ENCODE peak calls at places on chromosomes 2 and 18, in eight cellular contexts. Q is fibroblast of mammary gland, X is Calu3, D is body of pancreas, P is fibroblast of pulmonary artery, I is endothelial cell, K is MM.1S, H is AG04450. U is an unnamed sample.

GRCh38 chr2:129193961-129194360 is 785.5 kb upstream of the RAB6C start:
- DNase-seq in X (no peak), Q (no peak), I (peak), H (no peak), K (no peak), D (no peak), P (no peak), U (no peak)

GRCh38 chr18:75210274-75211001 is at the start of gene TSHZ1:
- DNase-seq in Q (peak), P (peak), X (peak), H (peak), K (peak), I (peak), D (peak), U (peak)

GRCh38 chr2:99140860-99141109 is 722 bp upstream of the C2orf15 start:
- DNase-seq in P (no peak), K (no peak), X (no peak), Q (no peak), I (no peak), D (no peak), H (no peak), U (no peak)

GRCh38 chr18:24795129-24795528 is 334.7 kb downstream of the HRH4 start:
- DNase-seq in H (no peak), I (no peak), P (no peak), Q (no peak), K (no peak), D (no peak), X (no peak), U (no peak)

GRCh38 chr2:7572460-7572859 is 655.2 kb downstream of the RNF144A start:
- DNase-seq in H (no peak), Q (no peak), D (no peak), X (no peak), K (no peak), I (no peak), P (no peak), U (no peak)

GRCh38 chr2:133972786-133973185 is 281.1 kb upstream of the MGAT5 start:
- DNase-seq in K (no peak), X (no peak), I (no peak), D (no peak), H (peak), Q (peak), P (peak), U (no peak)

GRCh38 chr2:14425869-14426268 is 206.6 kb upstream of the LRATD1 start:
- DNase-seq in D (no peak), Q (no peak), H (no peak), K (no peak), I (no peak), X (no peak), P (no peak), U (no peak)

GRCh38 chr2:177530513-177531039 is 138.0 kb downstream of the AGPS start:
- DNase-seq in X (no peak), D (no peak), P (no peak), H (no peak), Q (peak), K (no peak), I (no peak), U (no peak)

GRCh38 chr2:28169492-28169891 is 223.2 kb upstream of the FOSL2 start:
- DNase-seq in D (no peak), P (no peak), Q (no peak), I (no peak), H (no peak), X (no peak), K (no peak), U (no peak)

GRCh38 chr2:165357758-165358157 is 111.7 kb upstream of the CSRNP3 start:
- DNase-seq in D (no peak), K (peak), X (no peak), I (no peak), Q (peak), P (peak), H (peak), U (peak)

GRCh38 chr2:136670-137069 is 90.4 kb upstream of the FAM110C start:
- DNase-seq in X (no peak), K (no peak), I (no peak), H (no peak), Q (no peak), P (no peak), D (no peak), U (no peak)

GRCh38 chr2:240873098-240873788 is 4.6 kb downstream of the AGXT start:
- DNase-seq in H (no peak), K (no peak), P (no peak), D (no peak), Q (no peak), I (no peak), X (no peak), U (no peak)

GRCh38 chr2:179655627-179656026 is 205.8 kb downstream of the ZNF385B start:
- DNase-seq in K (no peak), X (no peak), I (no peak), D (no peak), Q (peak), P (peak), H (peak), U (peak)

GRCh38 chr2:171086352-171087290 is 74.1 kb downstream of the TLK1 start:
- DNase-seq in P (peak), Q (peak), X (peak), I (peak), H (peak), K (peak), D (peak), U (peak)

GRCh38 chr2:105604938-105605337 is 139.8 kb upstream of the NCK2 start:
- DNase-seq in Q (no peak), X (no peak), K (no peak), H (no peak), P (peak), D (no peak), I (no peak), U (no peak)

GRCh38 chr2:43041167-43041566 is 185.2 kb downstream of the ZFP36L2 start:
- DNase-seq in P (no peak), X (no peak), H (no peak), I (no peak), Q (peak), K (no peak), D (no peak), U (no peak)

GRCh38 chr2:120939595-120940318 is 204.1 kb downstream of the GLI2 start:
- DNase-seq in P (peak), K (no peak), X (no peak), H (peak), I (no peak), D (no peak), Q (peak), U (peak)

GRCh38 chr2:183519371-183520056 is 395.3 kb downstream of the NUP35 start:
- DNase-seq in D (peak), Q (no peak), X (no peak), P (no peak), H (no peak), I (no peak), K (no peak), U (no peak)

GRCh38 chr2:239151201-239152131 is 249.4 kb downstream of the HDAC4 start:
- DNase-seq in I (no peak), P (no peak), D (peak), Q (peak), X (no peak), H (no peak), K (no peak), U (no peak)

GRCh38 chr2:69013837-69014796 is 1.1 kb downstream of the ANTXR1 start:
- DNase-seq in H (no peak), K (peak), P (peak), D (no peak), X (no peak), Q (peak), I (peak), U (peak)
- TF ChIP-seq CTCF in H (peak), K (no peak), P (peak), D (no peak), X (no peak), Q (peak), I (no peak), U (peak)

DNA sequence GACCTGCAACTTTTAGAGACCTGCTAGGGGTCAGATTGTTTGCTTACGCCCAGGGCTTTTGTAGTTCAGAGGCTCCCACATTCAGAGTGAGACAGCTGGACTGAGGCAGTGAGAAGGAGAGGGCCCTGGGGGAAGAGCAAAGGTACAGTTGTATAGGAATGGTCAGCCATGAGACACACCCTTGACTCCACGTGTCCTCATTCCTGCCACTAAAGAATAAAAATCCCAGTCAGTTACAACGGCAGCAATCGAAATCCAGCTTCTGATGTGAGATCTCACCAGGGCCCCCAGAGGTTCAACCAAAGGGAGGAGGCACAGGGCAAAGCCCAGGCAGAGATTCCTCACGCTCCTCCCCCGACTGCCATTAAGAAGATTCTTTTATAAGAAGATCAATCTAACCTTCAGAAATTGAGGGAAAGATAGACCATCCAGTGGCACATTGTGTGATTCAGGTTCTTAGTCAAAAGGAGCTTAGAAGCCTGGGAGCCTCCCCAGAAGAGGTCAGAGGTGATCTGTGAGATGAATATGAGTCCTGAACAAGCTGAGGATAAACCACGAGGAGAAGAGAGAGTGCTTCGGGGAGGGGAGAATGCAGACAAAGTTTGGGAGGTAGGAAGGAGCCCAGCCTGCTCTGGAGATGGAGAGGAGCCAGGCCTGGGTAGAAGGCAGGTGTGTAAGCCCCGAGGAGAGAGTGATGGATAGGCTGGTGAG is 317.0 kb downstream of the CYP26B1 start:
- DNase-seq in I (no peak), Q (peak), K (no peak), D (no peak), H (no peak), X (no peak), P (no peak), U (peak)
- TF ChIP-seq CTCF in I (no peak), Q (no peak), K (no peak), D (no peak), H (no peak), X (no peak), P (no peak), U (no peak)

DNA sequence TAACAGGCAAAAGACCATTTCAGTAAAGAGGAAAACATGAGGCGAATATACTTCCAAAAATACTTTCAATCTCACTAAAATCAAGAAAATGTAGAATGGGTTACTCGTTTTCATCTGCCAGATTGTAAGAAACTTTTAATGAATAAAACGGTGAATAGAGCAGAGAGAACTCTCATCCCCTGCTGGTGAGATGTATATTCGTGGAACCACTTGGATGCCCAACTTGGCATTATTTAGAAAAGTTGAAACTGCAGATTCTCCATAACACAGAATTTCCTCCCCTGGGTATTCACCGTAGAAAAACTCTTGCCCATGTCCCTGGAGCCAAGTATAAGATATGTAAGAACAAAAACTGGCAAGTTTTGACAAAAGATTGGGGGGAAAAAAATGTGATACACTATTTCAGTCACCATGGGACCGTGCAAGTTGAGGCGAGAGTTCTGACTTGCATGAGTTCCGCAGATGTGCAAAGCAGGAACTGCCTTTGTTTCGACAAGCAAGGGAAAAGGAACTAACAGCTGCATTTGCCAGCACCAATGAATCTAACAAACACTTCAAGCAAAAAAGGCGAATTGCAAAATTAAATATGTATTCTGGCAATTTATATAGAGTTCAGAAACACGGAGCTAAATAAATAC is 14.8 kb downstream of the TIMM21 start:
- DNase-seq in I (no peak), K (no peak), X (no peak), Q (no peak), H (no peak), D (no peak), P (no peak), U (no peak)
- TF ChIP-seq CTCF in I (no peak), K (peak), X (no peak), Q (peak), H (peak), D (no peak), P (no peak), U (no peak)

DNA sequence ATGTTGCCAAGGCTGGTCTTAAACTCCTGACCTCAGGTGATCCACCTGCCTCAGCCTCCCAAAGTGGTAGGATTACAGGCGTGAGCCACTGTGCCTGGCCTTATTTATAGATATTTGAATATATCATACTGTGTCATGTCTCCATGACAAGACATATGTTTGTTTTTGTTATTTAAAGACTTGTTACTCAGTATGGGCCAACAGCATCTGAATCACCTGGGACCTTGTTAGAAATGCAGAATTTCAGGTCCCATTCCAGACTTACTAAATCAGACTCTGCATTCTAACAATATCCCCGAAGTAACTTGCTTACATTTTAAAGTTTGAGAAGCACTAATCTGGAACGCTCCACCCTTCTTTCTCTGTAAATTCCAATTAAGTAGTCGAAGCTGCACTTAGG is 33.2 kb downstream of the RPE start:
- DNase-seq in P (no peak), K (no peak), D (no peak), H (no peak), Q (no peak), I (no peak), X (no peak), U (no peak)
- TF ChIP-seq CTCF in P (no peak), K (no peak), D (no peak), H (no peak), Q (no peak), I (no peak), X (no peak), U (no peak)

GRCh38 chr2:19649107-19649506 is 252.7 kb downstream of the TTC32 start:
- DNase-seq in X (no peak), K (no peak), P (peak), H (no peak), Q (peak), I (no peak), D (no peak), U (peak)
- TF ChIP-seq CTCF in X (no peak), K (no peak), P (peak), H (no peak), Q (peak), I (no peak), D (no peak), U (no peak)

DNA sequence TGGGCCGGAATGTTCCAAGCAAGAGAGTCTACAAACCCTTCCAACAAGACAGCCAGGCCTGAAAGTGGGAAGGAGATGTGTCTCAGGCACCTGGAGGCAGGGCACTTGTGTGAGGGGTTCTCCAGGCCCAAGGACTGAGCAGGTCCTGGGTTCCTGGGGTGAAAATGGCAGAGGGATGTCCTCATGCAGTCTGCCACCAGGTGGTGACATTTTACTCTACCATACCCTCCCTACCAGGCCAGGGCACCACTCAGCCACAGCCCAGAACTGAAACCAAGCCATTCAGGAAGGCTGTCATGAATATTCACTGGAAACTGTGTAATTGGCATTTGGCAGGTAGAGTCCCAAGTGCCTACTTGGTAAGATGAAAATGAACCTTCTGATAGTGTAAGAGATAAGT is 185.2 kb downstream of the MYO5B start:
- DNase-seq in H (no peak), D (peak), X (peak), I (peak), P (peak), K (peak), Q (peak), U (no peak)
- TF ChIP-seq CTCF in H (peak), D (peak), X (peak), I (peak), P (peak), K (peak), Q (peak), U (peak)

DNA sequence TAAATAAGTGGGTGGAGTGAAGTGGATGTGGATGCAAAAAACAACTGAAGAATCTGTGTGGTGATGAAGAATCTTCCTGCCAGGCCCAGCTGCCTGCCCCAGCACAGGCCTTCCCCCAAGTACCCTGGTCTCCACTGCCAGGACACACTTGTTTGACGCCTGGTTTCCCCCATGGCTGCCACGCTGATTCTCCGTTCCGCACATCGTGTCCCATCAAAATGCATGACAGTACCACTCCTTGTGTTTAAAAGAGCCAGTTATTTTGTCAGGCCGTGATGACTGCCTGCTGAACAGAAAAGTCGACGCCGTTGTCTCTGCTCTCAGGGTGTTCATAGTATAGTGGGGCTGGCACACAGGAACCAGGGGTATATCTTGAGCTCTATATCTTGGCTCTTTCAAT is 50.3 kb upstream of the KYNU start:
- DNase-seq in Q (no peak), I (no peak), K (no peak), X (no peak), H (no peak), D (no peak), P (no peak), U (no peak)
- TF ChIP-seq CTCF in Q (no peak), I (no peak), K (no peak), X (no peak), H (no peak), D (no peak), P (no peak), U (no peak)